ENCODE peak calls at places on chromosomes 12 and 14, in five cellular contexts. H, R, Q, T and K are unnamed samples.

GRCh38 chr14:31122098-31122611 is 85.4 kb downstream of the HECTD1 start:
- DNase-seq in Q (peak), H (no peak), T (no peak), R (no peak), K (no peak)

GRCh38 chr12:92158711-92159534 is 13.3 kb upstream of the BTG1 start:
- DNase-seq in T (no peak), Q (no peak), H (no peak), R (no peak), K (no peak)

GRCh38 chr12:27772328-27773049 is 7.5 kb upstream of the KLHL42 start:
- DNase-seq in H (no peak), R (no peak), T (no peak), Q (no peak), K (no peak)

GRCh38 chr12:122454739-122455138 is 32.3 kb upstream of the CLIP1 start:
- DNase-seq in H (no peak), R (no peak), T (peak), Q (no peak), K (no peak)

GRCh38 chr12:124828264-124829007 is 35.2 kb downstream of the SCARB1 start:
- DNase-seq in T (no peak), H (peak), R (no peak), Q (no peak), K (no peak)

GRCh38 chr12:10169094-10169493 is 2.8 kb downstream of the OLR1 start:
- DNase-seq in T (no peak), R (peak), H (no peak), Q (no peak), K (no peak)

GRCh38 chr14:101058571-101058970 is 155.0 kb upstream of the RTL1 start:
- DNase-seq in Q (no peak), T (no peak), R (no peak), H (no peak), K (no peak)

GRCh38 chr12:11650697-11651281 is 1.3 kb downstream of the ETV6 start:
- DNase-seq in T (no peak), H (peak), Q (no peak), R (no peak), K (no peak)

GRCh38 chr12:120041386-120042231 is 52.6 kb downstream of the BICDL1 start:
- DNase-seq in R (no peak), H (no peak), T (no peak), Q (no peak), K (no peak)

GRCh38 chr12:46547421-46548340 is 175.1 kb upstream of the SLC38A2 start:
- DNase-seq in R (no peak), Q (no peak), H (no peak), T (no peak), K (no peak)

GRCh38 chr14:31420013-31420318 is 384 bp downstream of the HEATR5A start:
- DNase-seq in Q (no peak), R (no peak), T (peak), H (peak), K (peak)

GRCh38 chr14:72745546-72745945 is 148.4 kb downstream of the DPF3 start:
- DNase-seq in R (peak), H (no peak), T (no peak), Q (no peak), K (no peak)

GRCh38 chr14:45249847-45250575 is 3.0 kb downstream of the MIS18BP1 start:
- DNase-seq in R (peak), H (no peak), Q (peak), T (peak), K (peak)

GRCh38 chr12:71691504-71692129 is 5.7 kb downstream of the TMEM19 start:
- DNase-seq in R (no peak), Q (no peak), T (no peak), H (no peak), K (no peak)

GRCh38 chr12:57164966-57165365 is 17.5 kb upstream of the LRP1-AS start:
- DNase-seq in T (no peak), R (no peak), H (peak), Q (no peak), K (no peak)

GRCh38 chr12:862303-862911 is 87.1 kb downstream of the RAD52 start:
- DNase-seq in Q (no peak), T (no peak), R (no peak), H (no peak), K (no peak)

GRCh38 chr14:91396959-91397815 is 20.4 kb downstream of the CCDC88C start:
- DNase-seq in Q (no peak), T (no peak), R (no peak), H (peak), K (peak)

GRCh38 chr14:82720431-82720830 is 1186.8 kb upstream of the SEL1L start:
- DNase-seq in Q (no peak), R (no peak), T (no peak), H (no peak), K (no peak)

GRCh38 chr12:85664429-85664828 is 171.8 kb downstream of the RASSF9 start:
- DNase-seq in T (no peak), Q (no peak), R (no peak), H (no peak), K (no peak)

GRCh38 chr14:56294125-56294524 is 175.9 kb downstream of the PELI2 start:
- DNase-seq in T (no peak), H (peak), Q (no peak), R (no peak), K (no peak)

GRCh38 chr12:107400686-107401447 is 284.7 kb upstream of the PWP1 start:
- DNase-seq in H (no peak), R (no peak), Q (no peak), T (no peak), K (no peak)

GRCh38 chr12:107406932-107407331 is 278.7 kb upstream of the PWP1 start:
- DNase-seq in Q (no peak), H (no peak), T (no peak), R (no peak), K (no peak)

GRCh38 chr12:107402041-107403022 is 283.3 kb upstream of the PWP1 start:
- DNase-seq in H (peak), T (no peak), R (no peak), Q (peak), K (peak)

GRCh38 chr12:107405436-107405835 is 280.2 kb upstream of the PWP1 start:
- DNase-seq in T (no peak), R (no peak), Q (no peak), H (no peak), K (no peak)

GRCh38 chr12:107404981-107405380 is 280.6 kb upstream of the PWP1 start:
- DNase-seq in H (peak), R (no peak), T (no peak), Q (no peak), K (peak)
- TF ChIP-seq CTCF in H (peak), R (peak), T (no peak), Q (peak), K (peak)

GRCh38 chr12:23361971-23362370 is 587.5 kb downstream of the SOX5 start:
- DNase-seq in Q (no peak), T (no peak), H (no peak), R (no peak), K (no peak)
- TF ChIP-seq CTCF in Q (peak), T (no peak), H (peak), R (peak), K (no peak)

DNA sequence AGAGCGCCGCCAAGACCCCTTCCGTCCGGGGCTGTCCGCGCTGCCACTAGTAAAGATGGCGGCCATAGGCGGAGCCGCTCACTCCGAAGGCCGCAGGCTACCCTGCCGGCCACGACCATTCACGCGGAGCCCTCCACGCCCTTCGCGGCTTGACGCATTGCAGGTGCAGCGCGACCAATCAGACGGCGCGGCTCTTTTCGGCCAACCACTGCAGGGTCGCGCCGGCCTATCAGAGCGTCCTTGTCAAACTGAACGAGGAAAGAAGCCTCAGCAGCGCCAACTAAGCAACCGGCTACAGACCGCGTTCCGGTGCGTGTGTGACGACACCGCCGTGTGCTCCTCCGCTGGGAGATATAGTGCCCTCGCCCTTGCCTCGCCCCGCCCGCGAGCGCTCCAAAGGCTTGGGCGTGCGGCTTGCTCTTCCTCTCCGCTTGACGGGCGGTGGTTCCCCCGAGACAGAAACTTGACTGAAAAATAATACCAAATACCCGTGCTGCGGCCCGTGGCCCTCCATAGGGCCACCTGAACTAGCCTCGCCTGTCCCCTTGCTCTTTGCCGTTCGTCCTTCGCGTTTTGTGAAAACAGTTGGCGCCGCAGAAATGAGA is 13.6 kb upstream of the CALM1 start:
- DNase-seq in R (peak), T (peak), H (peak), Q (peak), K (peak)
- TF ChIP-seq CTCF in R (peak), T (no peak), H (peak), Q (no peak), K (no peak)

GRCh38 chr14:30005114-30005698 is 77.6 kb upstream of the PRKD1 start:
- DNase-seq in R (peak), H (no peak), Q (peak), T (no peak), K (no peak)
- TF ChIP-seq CTCF in R (peak), H (peak), Q (peak), T (peak), K (peak)

GRCh38 chr14:69366069-69366468 is 32.0 kb downstream of the ERH start:
- DNase-seq in H (no peak), T (no peak), Q (no peak), R (no peak), K (no peak)

GRCh38 chr14:69366761-69367160 is 31.3 kb downstream of the ERH start:
- DNase-seq in Q (no peak), H (no peak), T (no peak), R (no peak), K (no peak)

GRCh38 chr14:69360438-69361108 is 37.5 kb downstream of the ERH start:
- DNase-seq in R (no peak), T (no peak), Q (no peak), H (no peak), K (peak)

GRCh38 chr14:69363964-69364363 is 34.1 kb downstream of the ERH start:
- DNase-seq in H (no peak), R (no peak), Q (no peak), T (no peak), K (no peak)

DNA sequence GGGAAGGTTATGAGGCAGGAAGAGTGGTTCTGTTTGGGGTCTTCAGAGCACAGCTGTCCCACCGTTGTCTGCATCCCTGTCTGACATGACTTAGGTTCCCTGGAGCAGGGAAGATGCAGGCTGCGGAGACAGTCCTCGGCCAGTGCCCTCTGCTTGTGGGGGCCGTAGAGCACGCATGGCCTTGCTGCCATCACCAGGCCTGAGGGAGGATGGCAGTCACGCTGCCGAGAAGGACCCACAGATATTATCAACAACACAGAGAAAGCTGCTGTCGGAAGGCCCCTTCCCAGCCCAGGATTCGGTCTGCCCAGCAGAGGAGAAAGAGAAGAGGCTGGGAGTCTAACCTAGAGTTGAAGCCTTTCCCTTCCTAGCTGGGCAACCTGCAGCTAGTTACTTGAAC is 35.0 kb downstream of the ERH start:
- DNase-seq in T (no peak), H (peak), Q (no peak), R (peak), K (no peak)
- TF ChIP-seq CTCF in T (peak), H (peak), Q (peak), R (peak), K (no peak)

DNA sequence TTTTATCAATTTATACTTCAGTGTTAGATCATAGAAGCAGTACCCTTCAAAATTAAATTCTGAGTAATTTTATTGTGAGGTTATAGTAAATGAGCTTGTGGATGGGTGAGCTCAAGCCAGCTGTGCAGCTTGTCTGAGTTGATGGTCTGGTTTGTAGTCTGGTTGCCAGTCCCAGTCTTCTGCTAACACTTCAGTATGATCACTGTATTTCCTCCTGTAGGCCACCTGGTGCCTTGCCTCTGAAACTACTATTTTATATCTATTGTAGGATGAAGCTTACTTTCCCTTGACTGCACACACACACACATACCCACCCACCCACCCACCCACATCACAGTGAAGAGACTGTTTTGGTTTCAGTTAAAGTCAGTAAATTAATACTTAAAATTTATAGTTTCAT is 496.4 kb downstream of the PCNX1 start:
- DNase-seq in H (no peak), T (no peak), R (no peak), Q (peak), K (peak)
- TF ChIP-seq CTCF in H (peak), T (no peak), R (peak), Q (peak), K (peak)

GRCh38 chr14:64761441-64762043 is 57.3 kb downstream of the PLEKHG3 start:
- DNase-seq in T (no peak), Q (no peak), R (no peak), H (no peak), K (no peak)
- TF ChIP-seq CTCF in T (no peak), Q (no peak), R (peak), H (no peak), K (no peak)

DNA sequence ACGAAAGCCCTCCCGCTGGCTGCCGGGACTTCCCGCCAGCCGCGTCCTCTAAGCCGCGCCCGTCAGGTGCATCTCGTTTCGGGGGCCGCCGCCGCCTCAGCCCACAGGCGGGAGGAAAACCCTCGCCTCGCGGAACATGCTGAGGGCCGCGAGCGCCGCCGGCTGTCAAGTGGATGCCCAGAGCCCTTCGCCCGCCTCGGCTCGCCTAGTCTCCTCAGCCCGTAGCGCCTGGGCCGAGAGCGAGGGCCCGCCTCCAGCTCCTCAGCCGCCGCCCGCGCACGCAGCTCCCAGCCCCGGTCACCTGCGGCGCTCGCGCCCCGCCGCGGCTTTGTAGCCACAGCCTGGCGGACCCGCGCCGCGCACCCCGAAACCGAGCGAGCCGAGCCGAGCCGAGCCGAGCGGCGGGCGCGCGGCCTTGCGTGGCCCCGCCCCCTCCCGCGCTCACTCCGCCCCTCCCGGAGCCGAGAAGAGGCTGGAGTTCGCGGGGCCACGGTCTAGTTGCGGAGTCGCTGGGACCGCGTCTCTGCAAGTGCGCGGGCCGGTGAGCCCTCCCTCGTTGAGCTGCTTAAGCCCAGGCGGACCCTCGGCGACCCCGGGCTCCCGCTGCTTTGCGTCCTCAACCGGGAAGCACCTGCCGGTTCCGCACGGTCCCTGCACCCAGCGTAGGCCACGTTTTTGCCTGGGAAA is at the start of gene EML5:
- DNase-seq in Q (peak), R (peak), H (peak), T (peak), K (peak)
- TF ChIP-seq CTCF in Q (peak), R (peak), H (peak), T (peak), K (peak)

GRCh38 chr12:43283206-43283605 is 268.8 kb downstream of the ADAMTS20 start:
- DNase-seq in R (no peak), Q (no peak), T (no peak), H (no peak), K (no peak)

GRCh38 chr12:43281563-43281962 is 270.4 kb downstream of the ADAMTS20 start:
- DNase-seq in R (no peak), Q (no peak), T (no peak), H (peak), K (no peak)

GRCh38 chr12:43284441-43284840 is 267.6 kb downstream of the ADAMTS20 start:
- DNase-seq in R (no peak), Q (no peak), H (no peak), T (no peak), K (no peak)

GRCh38 chr12:43285248-43285647 is 266.8 kb downstream of the ADAMTS20 start:
- DNase-seq in R (peak), T (no peak), Q (no peak), H (no peak), K (no peak)

GRCh38 chr12:43282106-43282505 is 269.9 kb downstream of the ADAMTS20 start:
- DNase-seq in Q (no peak), H (no peak), R (no peak), T (no peak), K (no peak)
- TF ChIP-seq CTCF in Q (no peak), H (peak), R (peak), T (peak), K (peak)

GRCh38 chr14:32492482-32492881 is 163.4 kb downstream of the AKAP6 start:
- DNase-seq in Q (no peak), T (no peak), R (no peak), H (no peak), K (no peak)

GRCh38 chr14:32497233-32497632 is 168.1 kb downstream of the AKAP6 start:
- DNase-seq in Q (no peak), H (no peak), T (no peak), R (no peak), K (no peak)

GRCh38 chr14:32494566-32495434 is 165.7 kb downstream of the AKAP6 start:
- DNase-seq in T (no peak), Q (no peak), H (no peak), R (no peak), K (no peak)

GRCh38 chr14:32495435-32495734 is 166.3 kb downstream of the AKAP6 start:
- DNase-seq in T (no peak), R (no peak), Q (no peak), H (no peak), K (no peak)

GRCh38 chr14:32491413-32492016 is 162.4 kb downstream of the AKAP6 start:
- DNase-seq in T (no peak), R (no peak), H (no peak), Q (no peak), K (no peak)
- TF ChIP-seq CTCF in T (no peak), R (no peak), H (no peak), Q (no peak), K (no peak)